ENCODE peak calls at places on chromosomes 16 and 17, in five cellular contexts. P is CD4-positive, CD25-positive, alpha-beta regulatory T cell; R is lung; A is stomach; K is prostate gland. T is an unnamed sample. For H3K9me3, the result is how much of the 10 kb centered on the place peaks cover.

GRCh38 chr17:66493283-66494019 is 191.0 kb downstream of the PRKCA start:
- DNase-seq in P (no peak), R (no peak), A (no peak), K (no peak), T (no peak)

GRCh38 chr17:21029515-21029914 is 13.3 kb downstream of the USP22 start:
- DNase-seq in P (no peak), R (no peak), A (no peak), K (no peak), T (no peak)

GRCh38 chr16:11203111-11203623 is 52.8 kb downstream of the SOCS1 start:
- DNase-seq in P (no peak), R (no peak), A (no peak), K (no peak), T (no peak)

GRCh38 chr17:80528521-80528920 is 16.1 kb upstream of the RPTOR start:
- DNase-seq in P (no peak), R (no peak), A (no peak), K (no peak), T (peak)

GRCh38 chr16:7513429-7513828 is 180.8 kb downstream of the RBFOX1 start:
- DNase-seq in P (no peak), R (no peak), A (no peak), K (no peak), T (peak)

GRCh38 chr17:14903810-14904209 is 361.3 kb downstream of the PMP22 start:
- DNase-seq in P (no peak), R (no peak), A (no peak), K (no peak), T (no peak)

GRCh38 chr17:8151641-8152111 is 528 bp downstream of the PER1 start:
- DNase-seq in P (no peak), R (peak), A (peak), K (peak), T (no peak)

GRCh38 chr17:29574732-29575510 is 6.4 kb downstream of the TP53I13 start:
- DNase-seq in P (no peak), R (no peak), A (peak), K (no peak), T (no peak)

GRCh38 chr17:17766351-17767095 is 70.3 kb downstream of the SREBF1 start:
- DNase-seq in P (no peak), R (no peak), A (no peak), K (no peak), T (peak)

GRCh38 chr16:88936008-88936912 is 40.7 kb downstream of the CBFA2T3 start:
- DNase-seq in P (no peak), R (no peak), A (no peak), K (no peak), T (no peak)

GRCh38 chr16:53413864-53414263 is 20.4 kb upstream of the RBL2 start:
- DNase-seq in P (no peak), R (no peak), A (no peak), K (no peak), T (no peak)

GRCh38 chr16:11328172-11329079 is 16.8 kb upstream of the RMI2 start:
- DNase-seq in P (peak), R (peak), A (peak), K (no peak), T (no peak)

GRCh38 chr16:57061084-57061905 is 31.1 kb upstream of the CPNE2 start:
- DNase-seq in P (no peak), R (peak), A (peak), K (peak), T (peak)

GRCh38 chr16:62249069-62249468 is 212.8 kb upstream of the CDH8 start:
- DNase-seq in P (no peak), R (no peak), A (no peak), K (no peak), T (no peak)

GRCh38 chr16:70740919-70741778 is 55.3 kb upstream of the MTSS2 start:
- DNase-seq in P (no peak), R (no peak), A (no peak), K (no peak), T (no peak)

GRCh38 chr16:1766231-1766630 is 5.1 kb downstream of the NME3 start:
- DNase-seq in P (no peak), R (no peak), A (no peak), K (no peak), T (no peak)

GRCh38 chr16:610513-611381 is 20.0 kb upstream of the WFIKKN1 start:
- DNase-seq in P (peak), R (peak), A (peak), K (no peak), T (peak)

GRCh38 chr16:1019234-1019933 is 37.8 kb downstream of the SOX8 start:
- DNase-seq in P (no peak), R (no peak), A (no peak), K (no peak), T (peak)

GRCh38 chr16:48378836-48379235 is 6.4 kb downstream of the SIAH1 start:
- DNase-seq in P (no peak), R (no peak), A (no peak), K (no peak), T (no peak)

GRCh38 chr16:627458-628239 is 3.1 kb upstream of the WFIKKN1 start:
- DNase-seq in P (no peak), R (peak), A (peak), K (no peak), T (no peak)

GRCh38 chr16:29974291-29975133 is 844 bp downstream of the TAOK2 start:
- DNase-seq in P (peak), R (no peak), A (no peak), K (no peak), T (no peak)

GRCh38 chr16:56401482-56401881 is 23.9 kb downstream of the AMFR start:
- DNase-seq in P (no peak), R (no peak), A (no peak), K (no peak), T (peak)

GRCh38 chr17:9009737-9010136 is 11.6 kb upstream of the NTN1 start:
- DNase-seq in P (no peak), R (no peak), A (no peak), K (no peak), T (no peak)

GRCh38 chr17:78737332-78737731 is 44.7 kb downstream of the CYTH1 start:
- DNase-seq in P (no peak), R (no peak), A (no peak), K (no peak), T (no peak)

GRCh38 chr16:10988164-10988803 is 43.9 kb downstream of the CLEC16A start:
- DNase-seq in P (peak), R (peak), A (no peak), K (no peak), T (peak)

GRCh38 chr17:44464037-44464436 is 39.2 kb downstream of the GPATCH8 start:
- DNase-seq in P (no peak), R (no peak), A (no peak), K (no peak), T (no peak)

GRCh38 chr16:69037373-69038160 is 67.9 kb upstream of the HAS3 start:
- DNase-seq in P (no peak), R (no peak), A (peak), K (peak), T (no peak)

GRCh38 chr16:54655171-54655590 is 275.5 kb upstream of the IRX5 start:
- DNase-seq in P (no peak), R (peak), A (peak), K (peak), T (no peak)

GRCh38 chr16:50611332-50611934 is 63.2 kb downstream of the NKD1 start:
- DNase-seq in P (no peak), R (no peak), A (no peak), K (no peak), T (peak)

GRCh38 chr16:119835-120234 is 18.6 kb downstream of the NPRL3 start:
- DNase-seq in P (no peak), R (no peak), A (no peak), K (no peak), T (no peak)

GRCh38 chr16:84791501-84791900 is 28.3 kb upstream of the CRISPLD2 start:
- DNase-seq in P (no peak), R (no peak), A (no peak), K (no peak), T (no peak)

GRCh38 chr16:88342491-88342890 is 40.3 kb upstream of the ZNF469 start:
- DNase-seq in P (no peak), R (no peak), A (no peak), K (no peak), T (no peak)

GRCh38 chr17:82309656-82310570 is 7.5 kb downstream of the CD7 start:
- DNase-seq in P (no peak), R (no peak), A (no peak), K (no peak), T (no peak)

GRCh38 chr17:57442914-57443571 is 186.7 kb downstream of the MSI2 start:
- DNase-seq in P (peak), R (no peak), A (peak), K (peak), T (no peak)

DNA sequence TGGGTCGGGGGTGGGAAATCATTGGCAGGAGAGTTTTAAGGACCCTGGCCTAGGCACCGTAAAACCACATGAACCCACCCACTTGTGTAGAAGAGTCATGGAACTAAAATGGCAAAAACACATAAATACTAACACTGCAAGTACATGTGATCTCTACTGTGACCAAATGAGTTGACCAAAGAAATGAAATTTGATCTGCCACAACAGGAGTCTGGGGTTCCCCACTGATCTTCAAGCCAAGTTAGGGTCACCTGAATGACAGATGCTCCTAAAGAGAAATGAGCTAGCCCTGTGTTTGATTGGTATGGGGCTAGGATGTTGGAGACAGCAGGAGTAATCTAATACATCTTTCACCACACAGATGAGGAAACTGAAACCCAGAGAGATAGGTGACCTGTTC is 21.5 kb upstream of the SKAP1 start:
- DNase-seq in P (no peak), R (no peak), A (no peak), K (no peak), T (no peak)
- H3K4me3 ChIP-seq in P (no peak), R (no peak), A (no peak), K (no peak), T (no peak)

DNA sequence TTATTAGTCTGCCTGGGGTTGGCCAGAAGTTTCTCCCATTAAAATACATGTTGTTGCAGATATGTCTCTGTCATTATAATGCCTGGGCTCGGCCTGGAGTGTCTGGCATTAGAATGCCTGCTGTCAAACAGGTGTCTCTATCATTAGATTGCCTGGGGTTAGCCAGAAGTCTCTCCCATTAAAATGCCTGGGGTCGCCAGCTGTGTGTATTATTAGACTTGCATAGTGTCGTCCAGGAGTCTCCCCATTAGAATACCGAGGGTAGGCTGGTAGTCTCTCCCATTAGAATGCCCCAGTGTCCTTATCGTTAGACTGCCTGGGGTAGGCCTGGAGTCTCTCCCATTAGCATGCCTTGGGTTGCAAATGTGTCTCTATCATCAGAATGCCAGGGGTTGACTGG is 2270.8 kb downstream of the TP53TG3F start:
- DNase-seq in P (no peak), R (no peak), A (no peak), K (no peak), T (no peak)
- H3K9me3 ChIP-seq in P (half or more), R (under half), A (half or more), K (under half), T (under half)

GRCh38 chr17:75639327-75639726 is 6.1 kb downstream of the SMIM5 start:
- DNase-seq in P (no peak), R (no peak), A (no peak), K (no peak), T (no peak)

GRCh38 chr17:75641343-75641742 is 8.1 kb downstream of the SMIM5 start:
- DNase-seq in P (no peak), R (no peak), A (no peak), K (no peak), T (no peak)

GRCh38 chr17:75640556-75641119 is 7.4 kb downstream of the SMIM5 start:
- DNase-seq in P (no peak), R (no peak), A (no peak), K (no peak), T (no peak)

GRCh38 chr17:75638893-75639292 is 5.7 kb downstream of the SMIM5 start:
- DNase-seq in P (no peak), R (no peak), A (no peak), K (no peak), T (no peak)

GRCh38 chr17:75639771-75640555 is 6.7 kb downstream of the SMIM5 start:
- DNase-seq in P (no peak), R (no peak), A (peak), K (peak), T (no peak)
- H3K4me3 ChIP-seq in P (no peak), R (no peak), A (no peak), K (no peak), T (no peak)

GRCh38 chr16:35602116-35602515 is 2142.7 kb downstream of the TP53TG3F start:
- DNase-seq in P (no peak), R (no peak), A (no peak), K (no peak), T (no peak)

GRCh38 chr16:35598696-35599332 is 2139.4 kb downstream of the TP53TG3F start:
- DNase-seq in P (no peak), R (no peak), A (no peak), K (no peak), T (peak)

GRCh38 chr16:35596467-35596866 is 2137.1 kb downstream of the TP53TG3F start:
- DNase-seq in P (no peak), R (no peak), A (no peak), K (no peak), T (peak)

GRCh38 chr16:35599429-35600165 is 2140.2 kb downstream of the TP53TG3F start:
- DNase-seq in P (no peak), R (no peak), A (no peak), K (no peak), T (no peak)
- H3K9me3 ChIP-seq in P (under half), R (under half), A (under half), K (under half), T (under half)

GRCh38 chr17:73612074-73612473 is 32.2 kb downstream of the SDK2 start:
- DNase-seq in P (no peak), R (no peak), A (no peak), K (no peak), T (no peak)

GRCh38 chr17:73613271-73613941 is 30.8 kb downstream of the SDK2 start:
- DNase-seq in P (no peak), R (no peak), A (no peak), K (no peak), T (peak)

GRCh38 chr17:73616120-73616872 is 27.9 kb downstream of the SDK2 start:
- DNase-seq in P (no peak), R (no peak), A (no peak), K (no peak), T (no peak)

GRCh38 chr17:73611630-73612029 is 32.6 kb downstream of the SDK2 start:
- DNase-seq in P (no peak), R (no peak), A (no peak), K (no peak), T (no peak)

GRCh38 chr17:73613947-73614655 is 30.1 kb downstream of the SDK2 start:
- DNase-seq in P (no peak), R (no peak), A (no peak), K (no peak), T (peak)
- H3K4me3 ChIP-seq in P (no peak), R (no peak), A (no peak), K (no peak), T (peak)

T was measured in WERI-Rb-1.